ENCODE peak calls at places on chromosomes 12 and 14, in five cellular contexts. U, S, B, P and M are unnamed samples.
A peak's percentile ranks its signal among the peaks of the same experiment; 100 is the strongest.

GRCh38 chr12:12890815-12891645 is at the start of gene GPRC5A:
- DNase-seq in U (peak; percentile 96), S (no peak), B (no peak), P (peak; percentile 62), M (no peak)

GRCh38 chr14:100476012-100476822 is 111.0 kb downstream of the BEGAIN start:
- DNase-seq in U (peak; percentile 76), S (no peak), B (no peak), P (no peak), M (no peak)

GRCh38 chr14:22419620-22420019 is 169.4 kb downstream of the DAD1 start:
- DNase-seq in U (no peak), S (no peak), B (no peak), P (no peak), M (no peak)

GRCh38 chr12:50659690-50660424 is 104.0 kb upstream of the ATF1 start:
- DNase-seq in U (no peak), S (no peak), B (no peak), P (no peak), M (no peak)

GRCh38 chr12:12786371-12786715 is 884 bp downstream of the APOLD1 start:
- DNase-seq in U (no peak), S (no peak), B (no peak), P (no peak), M (no peak)

GRCh38 chr12:53499261-53500118 is at the start of gene MAP3K12:
- DNase-seq in U (no peak), S (peak; percentile 31), B (peak; percentile 50), P (peak; percentile 81), M (peak; percentile 37)

GRCh38 chr12:101746661-101747060 is 7.4 kb upstream of the SYCP3 start:
- DNase-seq in U (no peak), S (no peak), B (no peak), P (no peak), M (no peak)

GRCh38 chr14:56659361-56659760 is 79.8 kb downstream of the TMEM260 start:
- DNase-seq in U (no peak), S (no peak), B (no peak), P (no peak), M (no peak)

GRCh38 chr12:93025145-93026103 is 96.3 kb upstream of the EEA1 start:
- DNase-seq in U (peak; percentile 17), S (no peak), B (no peak), P (no peak), M (no peak)

GRCh38 chr12:105418232-105418631 is 87.7 kb downstream of the C12orf75 start:
- DNase-seq in U (peak; percentile 97), S (no peak), B (no peak), P (no peak), M (no peak)

GRCh38 chr14:80215756-80216581 is 4.7 kb upstream of the DIO2 start:
- DNase-seq in U (no peak), S (no peak), B (no peak), P (no peak), M (no peak)

GRCh38 chr14:28152453-28153044 is 614.0 kb upstream of the FOXG1 start:
- DNase-seq in U (no peak), S (no peak), B (no peak), P (no peak), M (no peak)

GRCh38 chr14:29798078-29798477 is 129.6 kb downstream of the PRKD1 start:
- DNase-seq in U (no peak), S (no peak), B (no peak), P (no peak), M (no peak)

GRCh38 chr14:106694638-106695393 is 1168.4 kb downstream of the TMEM121 start:
- DNase-seq in U (no peak), S (peak; percentile 48), B (peak; percentile 53), P (no peak), M (peak; percentile 60)

GRCh38 chr12:83945871-83946270 is 966.7 kb downstream of the SLC6A15 start:
- DNase-seq in U (peak; percentile 31), S (no peak), B (no peak), P (no peak), M (no peak)

GRCh38 chr12:89525002-89525823 is 617 bp upstream of the GALNT4 start:
- DNase-seq in U (no peak), S (peak; percentile 14), B (peak; percentile 42), P (peak; percentile 41), M (peak; percentile 34)

GRCh38 chr14:93924592-93925355 is 2.4 kb upstream of the FAM181A start:
- DNase-seq in U (no peak), S (no peak), B (no peak), P (no peak), M (no peak)

GRCh38 chr12:100360450-100360849 is 3.6 kb downstream of the SLC17A8 start:
- DNase-seq in U (no peak), S (no peak), B (no peak), P (no peak), M (no peak)

GRCh38 chr14:61636291-61636690 is 59.0 kb upstream of the HIF1A start:
- DNase-seq in U (no peak), S (no peak), B (no peak), P (no peak), M (no peak)

GRCh38 chr14:33039321-33039720 is 100.6 kb downstream of the NPAS3 start:
- DNase-seq in U (no peak), S (no peak), B (no peak), P (no peak), M (no peak)

GRCh38 chr12:29066061-29066588 is 83.0 kb upstream of the FAR2 start:
- DNase-seq in U (no peak), S (no peak), B (no peak), P (peak; percentile 75), M (no peak)

GRCh38 chr12:14901228-14901562 is 15.5 kb upstream of the MGP start:
- DNase-seq in U (no peak), S (no peak), B (no peak), P (no peak), M (no peak)

GRCh38 chr12:56221233-56221756 is 427 bp downstream of the RNF41 start:
- DNase-seq in U (no peak), S (no peak), B (no peak), P (peak; percentile 61), M (peak; percentile 8)

GRCh38 chr14:62428429-62429203 is 616.6 kb downstream of the KCNH5 start:
- DNase-seq in U (no peak), S (no peak), B (no peak), P (no peak), M (no peak)

GRCh38 chr14:103935102-103935501 is 6.8 kb downstream of the TDRD9 start:
- DNase-seq in U (no peak), S (no peak), B (no peak), P (no peak), M (no peak)

GRCh38 chr12:22722081-22722480 is 97.1 kb downstream of the ETNK1 start:
- DNase-seq in U (no peak), S (no peak), B (no peak), P (no peak), M (no peak)

GRCh38 chr12:101880769-101881168 is 3.4 kb downstream of the DRAM1 start:
- DNase-seq in U (no peak), S (no peak), B (no peak), P (no peak), M (no peak)

GRCh38 chr14:32075636-32076277 is 1.3 kb upstream of the ARHGAP5 start:
- DNase-seq in U (no peak), S (no peak), B (no peak), P (peak; percentile 67), M (no peak)

GRCh38 chr14:75422169-75422568 is 5.7 kb upstream of the JDP2 start:
- DNase-seq in U (peak; percentile 26), S (no peak), B (no peak), P (no peak), M (no peak)

GRCh38 chr12:56695327-56696101 is 7.4 kb upstream of the PTGES3 start:
- DNase-seq in U (no peak), S (no peak), B (no peak), P (no peak), M (no peak)